ENCODE peak calls at places on chromosomes 7 and 10, in four cellular contexts. D, J, T and M are unnamed samples.

GRCh38 chr10:129690248-129691070 is 223.4 kb downstream of the MGMT start:
- DNase-seq in D (no peak), J (no peak), T (no peak), M (no peak)

GRCh38 chr10:104548090-104548489 is 93.0 kb upstream of the SORCS3 start:
- DNase-seq in D (no peak), J (no peak), T (no peak), M (no peak)

GRCh38 chr7:1705856-1706255 is 35.8 kb downstream of the ELFN1 start:
- DNase-seq in D (no peak), J (no peak), T (no peak), M (no peak)

GRCh38 chr10:106387063-106387462 is 777.4 kb downstream of the SORCS1 start:
- DNase-seq in D (no peak), J (no peak), T (no peak), M (no peak)

GRCh38 chr10:92692697-92693533 is 3.2 kb downstream of the HHEX start:
- DNase-seq in D (no peak), J (no peak), T (no peak), M (no peak)

GRCh38 chr10:50805981-50806622 is 66.4 kb downstream of the ASAH2B start:
- DNase-seq in D (no peak), J (no peak), T (no peak), M (no peak)

GRCh38 chr10:123502983-123503382 is 163.2 kb upstream of the GPR26 start:
- DNase-seq in D (no peak), J (no peak), T (no peak), M (no peak)

GRCh38 chr7:74092964-74093339 is 9.3 kb downstream of the LIMK1 start:
- DNase-seq in D (no peak), J (peak), T (peak), M (no peak)

GRCh38 chr10:74541375-74541774 is 285.0 kb upstream of the KAT6B start:
- DNase-seq in D (no peak), J (no peak), T (no peak), M (no peak)

GRCh38 chr7:106512217-106512616 is 148.7 kb downstream of the CCDC71L start:
- DNase-seq in D (no peak), J (no peak), T (no peak), M (no peak)

GRCh38 chr7:39810204-39810642 is 139.8 kb upstream of the CDK13 start:
- DNase-seq in D (no peak), J (no peak), T (peak), M (no peak)

GRCh38 chr10:112875474-112876267 is 74.4 kb upstream of the TCF7L2 start:
- DNase-seq in D (peak), J (no peak), T (no peak), M (no peak)

GRCh38 chr7:29146082-29146706 is at the start of gene CPVL:
- DNase-seq in D (peak), J (no peak), T (no peak), M (peak)

GRCh38 chr7:115600196-115600595 is 430.4 kb downstream of the TFEC start:
- DNase-seq in D (no peak), J (no peak), T (no peak), M (no peak)

GRCh38 chr10:18204050-18204449 is 63.8 kb downstream of the CACNB2 start:
- DNase-seq in D (no peak), J (no peak), T (no peak), M (no peak)

GRCh38 chr7:117323877-117324699 is 1.2 kb upstream of the WNT2 start:
- DNase-seq in D (no peak), J (no peak), T (no peak), M (no peak)

GRCh38 chr10:5945561-5946418 is 31.6 kb downstream of the IL15RA start:
- DNase-seq in D (peak), J (no peak), T (no peak), M (no peak)

GRCh38 chr7:73894851-73895441 is 34.0 kb downstream of the TMEM270 start:
- DNase-seq in D (no peak), J (no peak), T (peak), M (no peak)

GRCh38 chr7:105131890-105132289 is 117.9 kb downstream of the KMT2E start:
- DNase-seq in D (no peak), J (no peak), T (no peak), M (no peak)

GRCh38 chr10:17765602-17766001 is 13.6 kb downstream of the TMEM236 start:
- DNase-seq in D (no peak), J (no peak), T (no peak), M (no peak)

GRCh38 chr10:24518981-24519597 is 204.6 kb downstream of the ARHGAP21 start:
- DNase-seq in D (peak), J (no peak), T (peak), M (peak)
- TF ChIP-seq SP1 in D (no peak), J (no peak), T (no peak), M (no peak)

DNA sequence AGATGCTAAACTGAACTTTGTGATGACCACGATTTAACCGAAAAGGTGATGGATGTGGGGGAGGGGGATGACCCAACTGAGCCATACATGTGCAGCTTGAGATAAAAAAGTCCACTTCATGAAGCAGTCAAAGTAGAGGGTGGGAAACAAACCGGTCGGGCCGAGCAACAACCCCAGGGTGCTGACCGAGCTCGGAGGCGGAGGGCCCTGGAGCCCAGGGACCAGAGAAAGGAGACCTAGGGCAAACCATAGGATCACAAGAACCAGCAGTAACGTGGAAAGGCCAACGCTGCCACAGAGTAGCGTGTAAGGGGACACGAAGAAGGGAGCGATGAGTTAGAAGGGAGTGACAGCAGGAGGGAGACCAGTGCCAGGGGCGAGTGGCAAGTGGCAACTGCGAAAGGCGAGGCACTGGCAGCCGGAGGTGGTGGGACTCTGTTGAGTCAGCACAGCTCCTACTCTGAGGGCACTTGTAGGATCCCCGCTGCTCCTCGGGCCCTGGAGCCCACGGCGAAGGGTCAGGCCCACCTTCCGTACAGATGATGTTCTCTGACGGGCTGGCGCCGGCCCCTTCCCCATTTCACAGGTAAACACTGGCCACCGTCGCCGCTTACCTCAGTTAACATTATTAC is 508 bp downstream of the SNX13 start:
- DNase-seq in D (peak), J (no peak), T (peak), M (peak)
- TF ChIP-seq FOXM1 in D (no peak), J (no peak), T (no peak), M (no peak)

DNA sequence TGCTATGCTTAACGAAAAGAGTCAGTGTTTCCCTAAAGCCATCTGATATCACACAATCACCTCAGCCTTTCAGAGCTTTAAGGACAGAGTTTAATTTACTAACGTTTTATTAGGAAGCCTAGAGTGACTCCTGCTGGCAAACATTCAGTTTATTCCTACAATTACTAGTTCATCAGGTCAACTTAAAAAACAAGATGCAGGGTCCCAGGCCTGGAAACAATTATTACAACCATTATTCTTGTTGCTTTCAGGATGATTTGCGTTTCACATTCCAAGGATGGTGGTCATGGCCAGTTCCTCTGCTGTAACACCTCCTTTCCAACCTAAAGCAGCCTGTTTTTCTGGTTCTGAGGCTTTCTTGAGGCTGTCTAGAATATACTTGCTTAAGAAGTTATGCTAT is 1.5 kb upstream of the FAM53B start:
- DNase-seq in D (peak), J (no peak), T (peak), M (no peak)
- TF ChIP-seq TARDBP in D (no peak), J (no peak), T (no peak), M (no peak)

DNA sequence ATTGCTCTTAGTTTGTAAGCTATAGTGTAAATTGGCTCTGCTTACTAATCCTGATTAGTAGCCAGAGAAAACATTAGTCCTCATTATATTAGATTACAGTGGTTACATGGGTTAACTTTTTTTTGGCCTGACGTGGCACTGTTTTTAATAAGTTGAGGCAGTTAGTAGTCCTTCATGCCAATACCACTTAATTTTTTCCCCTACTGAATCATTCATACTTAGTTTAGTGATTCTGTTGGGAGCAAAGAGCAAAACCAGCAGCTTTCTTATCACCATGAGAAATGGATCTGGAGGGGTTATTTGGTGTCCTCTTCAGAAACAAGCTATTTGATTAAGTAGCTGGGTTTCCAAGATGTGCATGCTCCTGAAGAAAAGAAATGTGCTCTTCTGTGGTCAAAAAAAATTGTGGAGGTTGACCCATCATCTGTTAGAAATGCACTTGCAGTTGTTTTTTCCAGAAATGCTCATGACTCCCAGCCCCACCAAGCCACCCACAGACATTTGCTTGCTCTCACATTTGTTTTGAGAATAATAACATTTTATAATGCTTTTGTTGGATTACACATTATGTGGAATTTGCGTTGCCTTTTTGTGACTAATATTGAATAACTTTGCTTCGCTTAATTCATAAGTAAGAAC is 258.5 kb downstream of the HDAC9 start:
- DNase-seq in D (no peak), J (no peak), T (no peak), M (no peak)
- TF ChIP-seq SP1 in D (no peak), J (no peak), T (no peak), M (no peak)

GRCh38 chr7:158569858-158570239 is 17.8 kb downstream of the PTPRN2 start:
- DNase-seq in D (no peak), J (no peak), T (no peak), M (no peak)
- TF ChIP-seq FOXM1 in D (no peak), J (no peak), T (no peak), M (no peak)

GRCh38 chr7:83547526-83547925 is 101.4 kb downstream of the SEMA3E start:
- DNase-seq in D (no peak), J (peak), T (no peak), M (peak)

GRCh38 chr7:83550100-83550499 is 98.8 kb downstream of the SEMA3E start:
- DNase-seq in D (no peak), J (no peak), T (no peak), M (no peak)

GRCh38 chr7:83541187-83541960 is 107.6 kb downstream of the SEMA3E start:
- DNase-seq in D (no peak), J (no peak), T (no peak), M (no peak)

GRCh38 chr7:83548250-83548649 is 100.7 kb downstream of the SEMA3E start:
- DNase-seq in D (no peak), J (no peak), T (no peak), M (no peak)

DNA sequence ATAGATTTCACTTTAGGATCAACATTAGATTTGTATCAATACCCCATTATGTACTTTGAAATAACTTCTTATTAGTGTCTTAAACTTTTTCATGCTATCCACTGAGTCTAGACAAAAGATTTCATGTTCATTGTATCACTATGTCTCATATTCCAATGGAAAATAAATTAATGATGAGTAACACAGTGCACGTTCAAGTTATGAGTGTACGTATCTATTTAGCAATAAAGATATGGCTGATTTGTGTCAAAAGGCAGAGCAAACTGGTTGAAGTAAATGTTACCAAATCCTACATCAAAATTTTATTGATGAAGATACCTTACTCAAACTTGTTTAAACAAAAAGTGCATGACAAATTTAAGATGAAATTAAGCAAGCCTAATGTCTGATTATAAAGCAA is 102.4 kb downstream of the SEMA3E start:
- DNase-seq in D (no peak), J (no peak), T (no peak), M (no peak)
- TF ChIP-seq TARDBP in D (no peak), J (no peak), T (no peak), M (no peak)

GRCh38 chr10:101235766-101236165 is 6.5 kb upstream of the LBX1 start:
- DNase-seq in D (no peak), J (no peak), T (no peak), M (no peak)

GRCh38 chr10:101236376-101237079 is 7.3 kb upstream of the LBX1 start:
- DNase-seq in D (no peak), J (no peak), T (peak), M (no peak)

GRCh38 chr10:101237080-101237817 is 8.0 kb upstream of the LBX1 start:
- DNase-seq in D (no peak), J (no peak), T (no peak), M (no peak)

GRCh38 chr10:101237908-101238731 is 8.9 kb upstream of the LBX1 start:
- DNase-seq in D (no peak), J (no peak), T (no peak), M (no peak)

DNA sequence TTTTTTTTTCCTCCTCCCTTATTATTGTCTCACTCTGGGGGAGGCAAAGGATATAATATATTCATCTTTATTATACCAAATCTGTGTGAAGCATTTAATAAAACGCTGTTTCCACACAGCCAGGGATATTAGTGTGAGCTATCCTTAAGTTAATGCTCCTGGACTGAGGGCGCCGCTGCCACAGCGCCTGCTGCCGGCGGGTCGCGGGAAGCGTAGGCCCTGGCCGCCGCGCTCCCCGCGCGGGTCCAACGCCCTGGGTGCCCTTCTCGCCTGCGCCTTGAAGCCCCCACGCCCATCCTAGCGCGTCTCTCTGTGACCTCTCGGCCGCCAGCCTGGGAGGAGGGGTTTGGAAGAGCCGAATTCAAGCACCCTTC is 9.5 kb upstream of the LBX1 start:
- DNase-seq in D (no peak), J (no peak), T (peak), M (no peak)
- TF ChIP-seq SP1 in D (no peak), J (no peak), T (no peak), M (no peak)

DNA sequence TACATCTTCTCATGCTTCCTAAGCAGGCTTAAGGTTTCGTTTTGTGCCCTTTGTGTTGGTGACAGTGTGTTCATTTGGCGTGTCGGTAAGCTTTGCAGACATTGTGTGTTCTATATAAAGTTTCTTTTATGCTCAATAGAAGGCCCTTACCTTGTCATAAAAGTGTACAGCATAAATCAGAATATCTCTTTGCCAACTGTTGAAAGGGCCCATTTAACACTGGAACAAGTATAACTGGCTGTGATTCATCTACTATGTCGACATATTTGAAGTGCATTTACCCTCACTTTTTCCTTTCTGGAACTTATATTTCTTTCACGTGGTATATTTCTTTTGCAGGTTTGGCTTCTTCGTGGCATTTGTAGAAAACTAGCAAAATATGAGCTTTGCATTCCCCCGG is 32.7 kb downstream of the EEPD1 start:
- DNase-seq in D (no peak), J (no peak), T (no peak), M (no peak)
- TF ChIP-seq FOXM1 in D (no peak), J (no peak), T (no peak), M (no peak)